ENCODE peak calls at places on chromosomes 16 and 17, in seven cellular contexts. Y is PC-3, A is neural progenitor cell, R is MM.1S, K is IMR-90, L is endothelial cell of umbilical vein, X is GM12878. D is an unnamed sample.

GRCh38 chr17:80668375-80669149 is 123.9 kb downstream of the RPTOR start:
- DNase-seq in Y (no peak), A (peak; percentile 34), R (no peak), K (no peak), L (no peak), X (no peak), D (no peak)

GRCh38 chr16:62079236-62079635 is 43.0 kb upstream of the CDH8 start:
- DNase-seq in Y (peak; percentile 44), A (no peak), R (no peak), K (no peak), L (no peak), X (no peak), D (no peak)

GRCh38 chr16:84985079-84986065 is 26.0 kb downstream of the ZDHHC7 start:
- DNase-seq in Y (peak; percentile 54), A (no peak), R (no peak), K (peak; percentile 93), L (no peak), X (no peak), D (no peak)

GRCh38 chr16:58464047-58464915 is 35.7 kb upstream of the NDRG4 start:
- DNase-seq in Y (peak; percentile 39), A (peak; percentile 71), R (no peak), K (no peak), L (no peak), X (no peak), D (peak; percentile 59)

GRCh38 chr17:42403150-42403549 is 14.9 kb upstream of the STAT3 start:
- DNase-seq in Y (no peak), A (peak; percentile 68), R (no peak), K (no peak), L (no peak), X (no peak), D (peak; percentile 82)

GRCh38 chr16:49739381-49739780 is 116.5 kb downstream of the ZNF423 start:
- DNase-seq in Y (no peak), A (peak; percentile 61), R (no peak), K (no peak), L (no peak), X (no peak), D (no peak)

GRCh38 chr16:2964416-2965223 is 545 bp downstream of the KREMEN2 start:
- DNase-seq in Y (peak; percentile 71), A (peak; percentile 96), R (no peak), K (no peak), L (no peak), X (no peak), D (peak; percentile 96)

GRCh38 chr16:67865318-67865717 is 7.5 kb upstream of the EDC4 start:
- DNase-seq in Y (peak; percentile 45), A (peak; percentile 61), R (peak; percentile 15), K (peak; percentile 26), L (peak; percentile 40), X (no peak), D (peak; percentile 61)

GRCh38 chr17:59845595-59846390 is 47.0 kb downstream of the TUBD1 start:
- DNase-seq in Y (peak; percentile 99), A (no peak), R (peak; percentile 85), K (peak; percentile 89), L (peak; percentile 74), X (no peak), D (no peak)

GRCh38 chr16:85916141-85916890 is 17.4 kb downstream of the IRF8 start:
- DNase-seq in Y (peak; percentile 27), A (no peak), R (no peak), K (no peak), L (no peak), X (no peak), D (no peak)

GRCh38 chr16:50457423-50457822 is 88.6 kb upstream of the BRD7 start:
- DNase-seq in Y (peak; percentile 31), A (no peak), R (no peak), K (no peak), L (no peak), X (no peak), D (no peak)

GRCh38 chr16:9417898-9418297 is 326.5 kb downstream of the HAPSTR1 start:
- DNase-seq in Y (no peak), A (no peak), R (no peak), K (no peak), L (no peak), X (no peak), D (no peak)

GRCh38 chr17:2223617-2223927 is 80.0 kb downstream of the SMG6 start:
- DNase-seq in Y (no peak), A (no peak), R (no peak), K (no peak), L (no peak), X (no peak), D (no peak)

GRCh38 chr16:87765473-87765775 is 362 bp downstream of the KLHDC4 start:
- DNase-seq in Y (no peak), A (no peak), R (no peak), K (peak; percentile 7), L (peak; percentile 38), X (no peak), D (peak; percentile 50)

GRCh38 chr17:19288453-19288852 is 51.3 kb downstream of the EPN2 start:
- DNase-seq in Y (no peak), A (peak; percentile 51), R (no peak), K (no peak), L (no peak), X (no peak), D (no peak)

GRCh38 chr17:36195474-36196098 is 972 bp downstream of the CCL3L1 start:
- DNase-seq in Y (no peak), A (no peak), R (no peak), K (no peak), L (no peak), X (no peak), D (peak; percentile 35)

GRCh38 chr17:55285340-55286301 is 20.9 kb downstream of the HLF start:
- DNase-seq in Y (no peak), A (no peak), R (no peak), K (peak; percentile 68), L (peak; percentile 21), X (no peak), D (no peak)

GRCh38 chr16:49424961-49425360 is 51.4 kb downstream of the C16orf78 start:
- DNase-seq in Y (no peak), A (no peak), R (no peak), K (no peak), L (no peak), X (no peak), D (no peak)

GRCh38 chr16:61182416-61182815 is 853.8 kb downstream of the CDH8 start:
- DNase-seq in Y (no peak), A (no peak), R (peak; percentile 61), K (no peak), L (no peak), X (peak; percentile 4), D (no peak)

GRCh38 chr16:47054306-47054705 is 80.8 kb upstream of the DNAJA2 start:
- DNase-seq in Y (no peak), A (no peak), R (no peak), K (no peak), L (no peak), X (no peak), D (no peak)

GRCh38 chr16:21277927-21278706 is at the start of gene CRYM:
- DNase-seq in Y (peak; percentile 37), A (peak; percentile 88), R (peak; percentile 70), K (no peak), L (peak; percentile 36), X (no peak), D (peak; percentile 85)

DNA sequence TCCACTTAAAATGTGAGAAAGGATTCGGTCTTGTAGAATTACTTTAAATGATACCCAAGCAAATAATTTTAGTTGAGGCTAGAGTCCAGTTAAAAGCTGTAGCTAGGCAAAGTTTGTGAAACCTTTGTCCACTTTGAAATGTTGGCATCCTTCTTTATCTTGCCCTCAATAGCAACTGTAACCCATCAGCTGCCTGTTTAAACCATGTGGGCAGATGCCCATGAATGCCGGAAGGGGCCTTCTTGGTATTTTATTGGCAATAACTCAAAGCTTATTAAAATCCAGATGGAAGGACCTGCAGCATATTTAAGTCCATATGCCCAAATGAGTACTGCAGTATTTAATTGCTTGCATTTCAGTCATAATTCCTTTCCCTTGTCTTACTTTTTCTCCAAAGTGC is 225.1 kb downstream of the KCNJ2 start:
- DNase-seq in Y (no peak), A (no peak), R (no peak), K (no peak), L (no peak), X (no peak), D (no peak)
- H2AFZ ChIP-seq in Y (no peak overlapping the region), A (no peak overlapping the region), R (no peak overlapping the region), K (no peak overlapping the region), L (no peak overlapping the region), X (no peak overlapping the region), D (no peak overlapping the region)

DNA sequence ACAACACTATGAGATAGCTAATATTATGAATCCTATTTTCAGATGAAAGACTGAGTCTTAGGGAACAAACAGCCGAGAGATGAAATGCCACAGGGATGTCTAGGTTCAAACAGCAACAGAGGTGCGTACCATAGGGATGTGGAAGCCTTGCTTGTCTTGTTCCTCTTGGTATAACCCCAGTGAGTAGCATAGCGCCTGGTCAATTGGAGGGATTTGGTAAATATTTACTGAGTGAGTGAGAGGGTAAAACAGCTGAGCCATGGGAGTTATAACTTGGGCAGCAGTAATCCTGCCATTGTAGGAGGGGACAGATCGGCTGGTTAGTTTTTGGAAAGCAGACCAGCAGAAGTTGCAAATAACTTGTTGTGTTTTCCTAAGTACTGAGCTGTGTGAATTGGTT is 80.2 kb downstream of the WWOX start:
- DNase-seq in Y (peak; percentile 35), A (no peak), R (no peak), K (no peak), L (no peak), X (no peak), D (no peak)
- H3K9ac ChIP-seq in Y (no peak overlapping the region), A (no peak overlapping the region), R (no peak overlapping the region), K (no peak overlapping the region), L (no peak overlapping the region), X (no peak overlapping the region), D (no peak overlapping the region)

DNA sequence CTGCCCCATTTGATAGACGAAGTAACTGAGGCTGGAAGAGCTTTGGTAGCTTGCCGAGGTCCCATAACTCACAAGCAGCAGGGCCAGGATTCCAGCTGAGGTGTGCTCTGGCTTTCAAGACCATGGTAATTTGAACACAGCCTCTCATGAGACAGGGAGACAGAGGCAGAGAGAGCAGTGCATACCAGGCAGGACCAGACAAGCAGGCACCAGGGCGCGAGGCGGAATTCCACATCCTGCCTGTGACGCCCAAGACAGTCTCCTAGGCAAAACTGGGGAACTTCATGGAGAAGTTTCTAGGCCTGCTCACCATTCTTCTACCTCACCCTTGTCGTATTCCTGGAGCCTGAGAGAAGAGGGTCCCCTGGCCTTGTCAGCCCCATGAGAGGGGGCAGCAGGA is 19.2 kb downstream of the SDK2 start:
- DNase-seq in Y (no peak), A (no peak), R (no peak), K (no peak), L (no peak), X (no peak), D (no peak)
- H3K4me1 ChIP-seq in Y (no peaks in the 10 kb centered on the region), A (peaks cover 39% of the 10 kb centered on the region), R (no peaks in the 10 kb centered on the region), K (no peaks in the 10 kb centered on the region), L (no peaks in the 10 kb centered on the region), X (no peaks in the 10 kb centered on the region), D (no peaks in the 10 kb centered on the region)

GRCh38 chr16:11272921-11273720 is at the start of gene PRM3:
- DNase-seq in Y (no peak), A (no peak), R (no peak), K (no peak), L (no peak), X (no peak), D (no peak)
- H2AFZ ChIP-seq in Y (no peak within 1 kb of the TSS), A (peak within 1 kb of the TSS; percentile 33), R (no peak within 1 kb of the TSS), K (peak within 1 kb of the TSS; percentile 36), L (no peak within 1 kb of the TSS), X (no peak within 1 kb of the TSS), D (no peak within 1 kb of the TSS)